ENCODE peak calls at places on chromosomes 1 and 21, in eight cellular contexts. One of them, this sample, is unnamed.

GRCh38 chr1:152179566-152179965 is 20.5 kb upstream of the RPTN start:
- DNase-seq in fibroblast of villous mesenchyme: no peak
- DNase-seq in NB4: no peak
- DNase-seq in tibial nerve: no peak
- DNase-seq in lower lobe of right lung: no peak
- DNase-seq in neural crest cell: no peak
- DNase-seq in Peyer's patch: no peak
- DNase-seq in WTC11: no peak
- DNase-seq in this sample: no peak

GRCh38 chr1:245686446-245687030 is 531.8 kb downstream of the KIF26B start:
- DNase-seq in fibroblast of villous mesenchyme: no peak
- DNase-seq in NB4: no peak
- DNase-seq in tibial nerve: no peak
- DNase-seq in lower lobe of right lung: peak
- DNase-seq in neural crest cell: no peak
- DNase-seq in Peyer's patch: no peak
- DNase-seq in WTC11: no peak
- DNase-seq in this sample: no peak

GRCh38 chr1:222653178-222653827 is 35.4 kb downstream of the MIA3 start:
- DNase-seq in fibroblast of villous mesenchyme: no peak
- DNase-seq in NB4: peak
- DNase-seq in tibial nerve: no peak
- DNase-seq in lower lobe of right lung: no peak
- DNase-seq in neural crest cell: no peak
- DNase-seq in Peyer's patch: no peak
- DNase-seq in WTC11: no peak
- DNase-seq in this sample: no peak

GRCh38 chr1:56330400-56331026 is 248.8 kb downstream of the PLPP3 start:
- DNase-seq in fibroblast of villous mesenchyme: peak
- DNase-seq in NB4: peak
- DNase-seq in tibial nerve: no peak
- DNase-seq in lower lobe of right lung: no peak
- DNase-seq in neural crest cell: no peak
- DNase-seq in Peyer's patch: no peak
- DNase-seq in WTC11: no peak
- DNase-seq in this sample: no peak

GRCh38 chr21:40925481-40925880 is 78.5 kb upstream of the DSCAM start:
- DNase-seq in fibroblast of villous mesenchyme: no peak
- DNase-seq in NB4: no peak
- DNase-seq in tibial nerve: no peak
- DNase-seq in lower lobe of right lung: no peak
- DNase-seq in neural crest cell: no peak
- DNase-seq in Peyer's patch: no peak
- DNase-seq in WTC11: no peak
- DNase-seq in this sample: no peak

GRCh38 chr1:185964946-185965345 is 230.8 kb downstream of the HMCN1 start:
- DNase-seq in fibroblast of villous mesenchyme: peak
- DNase-seq in NB4: no peak
- DNase-seq in tibial nerve: no peak
- DNase-seq in lower lobe of right lung: no peak
- DNase-seq in neural crest cell: no peak
- DNase-seq in Peyer's patch: no peak
- DNase-seq in WTC11: no peak
- DNase-seq in this sample: no peak

GRCh38 chr21:29638138-29638537 is 301.7 kb downstream of the GRIK1 start:
- DNase-seq in fibroblast of villous mesenchyme: no peak
- DNase-seq in NB4: no peak
- DNase-seq in tibial nerve: no peak
- DNase-seq in lower lobe of right lung: no peak
- DNase-seq in neural crest cell: no peak
- DNase-seq in Peyer's patch: no peak
- DNase-seq in WTC11: no peak
- DNase-seq in this sample: no peak

GRCh38 chr1:65278344-65279091 is 30.8 kb upstream of the DNAJC6 start:
- DNase-seq in fibroblast of villous mesenchyme: peak
- DNase-seq in NB4: no peak
- DNase-seq in tibial nerve: no peak
- DNase-seq in lower lobe of right lung: no peak
- DNase-seq in neural crest cell: no peak
- DNase-seq in Peyer's patch: no peak
- DNase-seq in WTC11: no peak
- DNase-seq in this sample: peak

GRCh38 chr1:25927541-25928265 is 21.5 kb upstream of the STMN1 start:
- DNase-seq in fibroblast of villous mesenchyme: no peak
- DNase-seq in NB4: peak
- DNase-seq in tibial nerve: no peak
- DNase-seq in lower lobe of right lung: no peak
- DNase-seq in neural crest cell: peak
- DNase-seq in Peyer's patch: no peak
- DNase-seq in WTC11: peak
- DNase-seq in this sample: peak

GRCh38 chr21:42348762-42349161 is 2.0 kb downstream of the TFF2 start:
- DNase-seq in fibroblast of villous mesenchyme: no peak
- DNase-seq in NB4: no peak
- DNase-seq in tibial nerve: no peak
- DNase-seq in lower lobe of right lung: no peak
- DNase-seq in neural crest cell: no peak
- DNase-seq in Peyer's patch: no peak
- DNase-seq in WTC11: no peak
- DNase-seq in this sample: no peak

GRCh38 chr1:180793451-180793850 is 119.2 kb upstream of the KIAA1614 start:
- DNase-seq in fibroblast of villous mesenchyme: peak
- DNase-seq in NB4: no peak
- DNase-seq in tibial nerve: no peak
- DNase-seq in lower lobe of right lung: no peak
- DNase-seq in neural crest cell: no peak
- DNase-seq in Peyer's patch: no peak
- DNase-seq in WTC11: no peak
- DNase-seq in this sample: no peak

GRCh38 chr1:6700853-6701436 is 671 bp downstream of the DNAJC11 start:
- DNase-seq in fibroblast of villous mesenchyme: no peak
- DNase-seq in NB4: no peak
- DNase-seq in tibial nerve: no peak
- DNase-seq in lower lobe of right lung: no peak
- DNase-seq in neural crest cell: peak
- DNase-seq in Peyer's patch: no peak
- DNase-seq in WTC11: no peak
- DNase-seq in this sample: no peak

GRCh38 chr1:72724951-72725863 is 442.9 kb upstream of the NEGR1 start:
- DNase-seq in fibroblast of villous mesenchyme: no peak
- DNase-seq in NB4: peak
- DNase-seq in tibial nerve: no peak
- DNase-seq in lower lobe of right lung: peak
- DNase-seq in neural crest cell: peak
- DNase-seq in Peyer's patch: no peak
- DNase-seq in WTC11: peak
- DNase-seq in this sample: peak

GRCh38 chr1:204286841-204287387 is 72.8 kb downstream of the PLEKHA6 start:
- DNase-seq in fibroblast of villous mesenchyme: peak
- DNase-seq in NB4: peak
- DNase-seq in tibial nerve: peak
- DNase-seq in lower lobe of right lung: peak
- DNase-seq in neural crest cell: no peak
- DNase-seq in Peyer's patch: no peak
- DNase-seq in WTC11: no peak
- DNase-seq in this sample: no peak

GRCh38 chr21:39386899-39387298 is 38.0 kb upstream of the HMGN1 start:
- DNase-seq in fibroblast of villous mesenchyme: no peak
- DNase-seq in NB4: no peak
- DNase-seq in tibial nerve: no peak
- DNase-seq in lower lobe of right lung: no peak
- DNase-seq in neural crest cell: no peak
- DNase-seq in Peyer's patch: no peak
- DNase-seq in WTC11: no peak
- DNase-seq in this sample: no peak

DNA sequence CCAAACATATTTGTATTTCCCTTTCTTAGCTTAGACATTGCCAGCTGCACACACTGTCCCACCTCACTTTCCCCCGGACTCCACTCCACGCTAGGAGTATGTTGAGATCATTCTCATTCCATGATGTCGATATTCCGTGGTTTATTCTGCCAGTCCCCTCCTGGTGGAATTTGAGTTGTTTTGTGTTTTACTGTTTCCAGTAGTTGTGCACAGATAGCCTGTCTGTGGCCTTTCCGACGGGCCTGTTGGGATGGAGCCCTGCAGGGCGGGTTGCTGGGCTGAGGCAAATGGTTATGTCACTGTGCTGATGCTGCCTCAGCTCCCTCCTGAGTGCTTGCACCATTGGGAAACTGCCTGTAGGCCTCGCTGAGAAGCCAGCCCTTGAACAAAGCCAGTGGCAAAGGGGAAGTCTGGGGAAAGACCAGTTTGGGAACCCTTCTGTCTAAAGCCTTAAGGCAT is 12.8 kb downstream of the TRAPPC10 start:
- DNase-seq in fibroblast of villous mesenchyme: peak
- DNase-seq in NB4: peak
- DNase-seq in tibial nerve: peak
- DNase-seq in lower lobe of right lung: peak
- DNase-seq in neural crest cell: no peak
- DNase-seq in Peyer's patch: no peak
- DNase-seq in WTC11: no peak
- DNase-seq in this sample: no peak
- TF ChIP-seq CTCF in fibroblast of villous mesenchyme: peak
- TF ChIP-seq CTCF in NB4: no peak
- TF ChIP-seq CTCF in tibial nerve: no peak
- TF ChIP-seq CTCF in lower lobe of right lung: peak
- TF ChIP-seq CTCF in neural crest cell: no peak
- TF ChIP-seq CTCF in Peyer's patch: no peak
- TF ChIP-seq CTCF in WTC11: no peak
- TF ChIP-seq CTCF in this sample: no peak

GRCh38 chr1:115545791-115546733 is 95.7 kb upstream of the VANGL1 start:
- DNase-seq in fibroblast of villous mesenchyme: peak
- DNase-seq in NB4: peak
- DNase-seq in tibial nerve: no peak
- DNase-seq in lower lobe of right lung: no peak
- DNase-seq in neural crest cell: peak
- DNase-seq in Peyer's patch: peak
- DNase-seq in WTC11: peak
- DNase-seq in this sample: peak
- TF ChIP-seq CTCF in fibroblast of villous mesenchyme: peak
- TF ChIP-seq CTCF in NB4: peak
- TF ChIP-seq CTCF in tibial nerve: peak
- TF ChIP-seq CTCF in lower lobe of right lung: peak
- TF ChIP-seq CTCF in neural crest cell: peak
- TF ChIP-seq CTCF in Peyer's patch: no peak
- TF ChIP-seq CTCF in WTC11: no peak
- TF ChIP-seq CTCF in this sample: peak

GRCh38 chr1:89932598-89933364 is 62.1 kb upstream of the ZNF326 start:
- DNase-seq in fibroblast of villous mesenchyme: no peak
- DNase-seq in NB4: no peak
- DNase-seq in tibial nerve: no peak
- DNase-seq in lower lobe of right lung: no peak
- DNase-seq in neural crest cell: no peak
- DNase-seq in Peyer's patch: no peak
- DNase-seq in WTC11: no peak
- DNase-seq in this sample: no peak

GRCh38 chr1:89931950-89932349 is 63.0 kb upstream of the ZNF326 start:
- DNase-seq in fibroblast of villous mesenchyme: no peak
- DNase-seq in NB4: no peak
- DNase-seq in tibial nerve: no peak
- DNase-seq in lower lobe of right lung: no peak
- DNase-seq in neural crest cell: no peak
- DNase-seq in Peyer's patch: no peak
- DNase-seq in WTC11: no peak
- DNase-seq in this sample: peak

GRCh38 chr1:89928506-89928905 is 66.4 kb upstream of the ZNF326 start:
- DNase-seq in fibroblast of villous mesenchyme: no peak
- DNase-seq in NB4: no peak
- DNase-seq in tibial nerve: no peak
- DNase-seq in lower lobe of right lung: no peak
- DNase-seq in neural crest cell: no peak
- DNase-seq in Peyer's patch: no peak
- DNase-seq in WTC11: no peak
- DNase-seq in this sample: no peak

GRCh38 chr1:89929467-89930063 is 65.3 kb upstream of the ZNF326 start:
- DNase-seq in fibroblast of villous mesenchyme: no peak
- DNase-seq in NB4: no peak
- DNase-seq in tibial nerve: no peak
- DNase-seq in lower lobe of right lung: no peak
- DNase-seq in neural crest cell: no peak
- DNase-seq in Peyer's patch: no peak
- DNase-seq in WTC11: peak
- DNase-seq in this sample: no peak

DNA sequence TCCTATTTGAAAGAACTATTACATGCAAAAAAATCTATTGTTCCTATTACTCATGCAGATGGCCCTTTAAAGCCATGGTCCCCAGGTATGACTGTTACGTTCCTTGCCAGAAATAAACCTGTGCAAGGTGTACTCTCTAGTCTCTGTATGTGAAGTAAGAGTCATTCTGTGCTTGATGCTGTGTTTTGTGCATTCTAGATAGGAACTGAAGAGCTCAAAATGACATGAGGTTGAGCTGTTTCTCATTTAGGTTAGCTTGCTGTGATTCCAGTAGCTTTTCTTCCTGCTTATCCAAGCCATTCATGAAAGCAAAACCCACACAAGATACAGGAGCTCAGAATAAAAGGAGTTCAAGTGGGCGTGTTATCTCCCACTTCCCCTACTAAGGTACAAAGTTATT is 64.3 kb upstream of the ZNF326 start:
- DNase-seq in fibroblast of villous mesenchyme: no peak
- DNase-seq in NB4: no peak
- DNase-seq in tibial nerve: no peak
- DNase-seq in lower lobe of right lung: no peak
- DNase-seq in neural crest cell: no peak
- DNase-seq in Peyer's patch: no peak
- DNase-seq in WTC11: no peak
- DNase-seq in this sample: no peak
- TF ChIP-seq CTCF in fibroblast of villous mesenchyme: no peak
- TF ChIP-seq CTCF in NB4: no peak
- TF ChIP-seq CTCF in tibial nerve: no peak
- TF ChIP-seq CTCF in lower lobe of right lung: no peak
- TF ChIP-seq CTCF in neural crest cell: no peak
- TF ChIP-seq CTCF in Peyer's patch: no peak
- TF ChIP-seq CTCF in WTC11: no peak
- TF ChIP-seq CTCF in this sample: no peak

GRCh38 chr1:21589618-21590017 is 79.5 kb downstream of the RAP1GAP start:
- DNase-seq in fibroblast of villous mesenchyme: no peak
- DNase-seq in NB4: no peak
- DNase-seq in tibial nerve: no peak
- DNase-seq in lower lobe of right lung: no peak
- DNase-seq in neural crest cell: no peak
- DNase-seq in Peyer's patch: no peak
- DNase-seq in WTC11: no peak
- DNase-seq in this sample: no peak

GRCh38 chr1:21585037-21585436 is 75.8 kb downstream of the ALPL start:
- DNase-seq in fibroblast of villous mesenchyme: no peak
- DNase-seq in NB4: no peak
- DNase-seq in tibial nerve: no peak
- DNase-seq in lower lobe of right lung: no peak
- DNase-seq in neural crest cell: no peak
- DNase-seq in Peyer's patch: no peak
- DNase-seq in WTC11: no peak
- DNase-seq in this sample: no peak

GRCh38 chr1:21587602-21587953 is 78.4 kb downstream of the ALPL start:
- DNase-seq in fibroblast of villous mesenchyme: no peak
- DNase-seq in NB4: no peak
- DNase-seq in tibial nerve: no peak
- DNase-seq in lower lobe of right lung: no peak
- DNase-seq in neural crest cell: no peak
- DNase-seq in Peyer's patch: no peak
- DNase-seq in WTC11: no peak
- DNase-seq in this sample: no peak

GRCh38 chr1:21586222-21586621 is 77.0 kb downstream of the ALPL start:
- DNase-seq in fibroblast of villous mesenchyme: peak
- DNase-seq in NB4: no peak
- DNase-seq in tibial nerve: no peak
- DNase-seq in lower lobe of right lung: no peak
- DNase-seq in neural crest cell: no peak
- DNase-seq in Peyer's patch: no peak
- DNase-seq in WTC11: no peak
- DNase-seq in this sample: no peak

GRCh38 chr1:21586926-21587601 is 77.8 kb downstream of the ALPL start:
- DNase-seq in fibroblast of villous mesenchyme: peak
- DNase-seq in NB4: peak
- DNase-seq in tibial nerve: peak
- DNase-seq in lower lobe of right lung: peak
- DNase-seq in neural crest cell: no peak
- DNase-seq in Peyer's patch: peak
- DNase-seq in WTC11: peak
- DNase-seq in this sample: peak
- TF ChIP-seq CTCF in fibroblast of villous mesenchyme: no peak
- TF ChIP-seq CTCF in NB4: no peak
- TF ChIP-seq CTCF in tibial nerve: no peak
- TF ChIP-seq CTCF in lower lobe of right lung: no peak
- TF ChIP-seq CTCF in neural crest cell: no peak
- TF ChIP-seq CTCF in Peyer's patch: no peak
- TF ChIP-seq CTCF in WTC11: no peak
- TF ChIP-seq CTCF in this sample: no peak